ENCODE peak calls at places on chromosomes 5 and 9, in seven cellular contexts. One of them, this sample, is unnamed.

GRCh38 chr5:3701694-3702093 is 106.1 kb downstream of the IRX1 start:
- DNase-seq in tibial nerve: no peak
- DNase-seq in heart left ventricle: no peak
- DNase-seq in prostate gland: no peak
- DNase-seq in spleen: no peak
- DNase-seq in H54: no peak
- DNase-seq in uterus: no peak
- DNase-seq in this sample: no peak

GRCh38 chr9:107999011-107999410 is 509.4 kb upstream of the KLF4 start:
- DNase-seq in tibial nerve: no peak
- DNase-seq in heart left ventricle: no peak
- DNase-seq in prostate gland: no peak
- DNase-seq in spleen: no peak
- DNase-seq in H54: no peak
- DNase-seq in uterus: no peak
- DNase-seq in this sample: no peak

GRCh38 chr5:177364159-177364962 is 6.6 kb downstream of the RGS14 start:
- DNase-seq in tibial nerve: no peak
- DNase-seq in heart left ventricle: peak; percentile 18
- DNase-seq in prostate gland: no peak
- DNase-seq in spleen: no peak
- DNase-seq in H54: no peak
- DNase-seq in uterus: no peak
- DNase-seq in this sample: no peak

GRCh38 chr9:137586854-137587253 is 3.5 kb downstream of the ZMYND19 start:
- DNase-seq in tibial nerve: no peak
- DNase-seq in heart left ventricle: no peak
- DNase-seq in prostate gland: no peak
- DNase-seq in spleen: no peak
- DNase-seq in H54: no peak
- DNase-seq in uterus: no peak
- DNase-seq in this sample: no peak

GRCh38 chr9:98795970-98796363 is 388 bp downstream of the ANKS6 start:
- DNase-seq in tibial nerve: no peak
- DNase-seq in heart left ventricle: peak; percentile 69
- DNase-seq in prostate gland: no peak
- DNase-seq in spleen: peak; percentile 88
- DNase-seq in H54: no peak
- DNase-seq in uterus: no peak
- DNase-seq in this sample: no peak

GRCh38 chr5:168691891-168692290 is 112.7 kb upstream of the PANK3 start:
- DNase-seq in tibial nerve: no peak
- DNase-seq in heart left ventricle: no peak
- DNase-seq in prostate gland: no peak
- DNase-seq in spleen: peak; percentile 17
- DNase-seq in H54: no peak
- DNase-seq in uterus: no peak
- DNase-seq in this sample: no peak

GRCh38 chr5:3325206-3325605 is 270.4 kb upstream of the IRX1 start:
- DNase-seq in tibial nerve: no peak
- DNase-seq in heart left ventricle: no peak
- DNase-seq in prostate gland: peak; percentile 84
- DNase-seq in spleen: no peak
- DNase-seq in H54: no peak
- DNase-seq in uterus: no peak
- DNase-seq in this sample: no peak

GRCh38 chr9:106800691-106801090 is 62.3 kb upstream of the ZNF462 start:
- DNase-seq in tibial nerve: no peak
- DNase-seq in heart left ventricle: no peak
- DNase-seq in prostate gland: no peak
- DNase-seq in spleen: no peak
- DNase-seq in H54: no peak
- DNase-seq in uterus: no peak
- DNase-seq in this sample: no peak

GRCh38 chr9:99296375-99296951 is 74.4 kb downstream of the SEC61B start:
- DNase-seq in tibial nerve: no peak
- DNase-seq in heart left ventricle: no peak
- DNase-seq in prostate gland: no peak
- DNase-seq in spleen: peak; percentile 85
- DNase-seq in H54: no peak
- DNase-seq in uterus: peak; percentile 19
- DNase-seq in this sample: no peak

GRCh38 chr9:124411514-124412227 is 3.6 kb downstream of the PSMB7 start:
- DNase-seq in tibial nerve: no peak
- DNase-seq in heart left ventricle: no peak
- DNase-seq in prostate gland: no peak
- DNase-seq in spleen: no peak
- DNase-seq in H54: peak; percentile 70
- DNase-seq in uterus: no peak
- DNase-seq in this sample: no peak

GRCh38 chr9:13431137-13431536 is 151.6 kb upstream of the MPDZ start:
- DNase-seq in tibial nerve: no peak
- DNase-seq in heart left ventricle: no peak
- DNase-seq in prostate gland: no peak
- DNase-seq in spleen: no peak
- DNase-seq in H54: no peak
- DNase-seq in uterus: no peak
- DNase-seq in this sample: no peak

GRCh38 chr5:89213584-89213983 is 330.6 kb upstream of the MEF2C start:
- DNase-seq in tibial nerve: peak; percentile 10
- DNase-seq in heart left ventricle: no peak
- DNase-seq in prostate gland: no peak
- DNase-seq in spleen: no peak
- DNase-seq in H54: no peak
- DNase-seq in uterus: no peak
- DNase-seq in this sample: no peak

GRCh38 chr5:169628891-169629290 is 8.2 kb upstream of the DOCK2 start:
- DNase-seq in tibial nerve: no peak
- DNase-seq in heart left ventricle: no peak
- DNase-seq in prostate gland: no peak
- DNase-seq in spleen: no peak
- DNase-seq in H54: no peak
- DNase-seq in uterus: no peak
- DNase-seq in this sample: no peak

GRCh38 chr9:91025856-91026255 is 224.2 kb downstream of the SYK start:
- DNase-seq in tibial nerve: no peak
- DNase-seq in heart left ventricle: no peak
- DNase-seq in prostate gland: no peak
- DNase-seq in spleen: no peak
- DNase-seq in H54: no peak
- DNase-seq in uterus: no peak
- DNase-seq in this sample: no peak

GRCh38 chr5:159444441-159445082 is 114.3 kb upstream of the IL12B start:
- DNase-seq in tibial nerve: peak; percentile 32
- DNase-seq in heart left ventricle: no peak
- DNase-seq in prostate gland: peak; percentile 28
- DNase-seq in spleen: no peak
- DNase-seq in H54: no peak
- DNase-seq in uterus: no peak
- DNase-seq in this sample: no peak

GRCh38 chr9:102521097-102521755 is 473.9 kb upstream of the CYLC2 start:
- DNase-seq in tibial nerve: no peak
- DNase-seq in heart left ventricle: no peak
- DNase-seq in prostate gland: no peak
- DNase-seq in spleen: no peak
- DNase-seq in H54: no peak
- DNase-seq in uterus: no peak
- DNase-seq in this sample: no peak

GRCh38 chr9:79568337-79569084 is 3.3 kb upstream of the TLE4 start:
- DNase-seq in tibial nerve: no peak
- DNase-seq in heart left ventricle: no peak
- DNase-seq in prostate gland: no peak
- DNase-seq in spleen: no peak
- DNase-seq in H54: no peak
- DNase-seq in uterus: no peak
- DNase-seq in this sample: no peak

GRCh38 chr5:137706841-137707240 is 29.0 kb downstream of the KLHL3 start:
- DNase-seq in tibial nerve: no peak
- DNase-seq in heart left ventricle: no peak
- DNase-seq in prostate gland: no peak
- DNase-seq in spleen: no peak
- DNase-seq in H54: peak; percentile 28
- DNase-seq in uterus: no peak
- DNase-seq in this sample: no peak

GRCh38 chr5:165334186-165334585 is 1828.8 kb downstream of the MAT2B start:
- DNase-seq in tibial nerve: no peak
- DNase-seq in heart left ventricle: no peak
- DNase-seq in prostate gland: no peak
- DNase-seq in spleen: no peak
- DNase-seq in H54: no peak
- DNase-seq in uterus: no peak
- DNase-seq in this sample: no peak

GRCh38 chr9:110687497-110687896 is 18.9 kb downstream of the MUSK start:
- DNase-seq in tibial nerve: no peak
- DNase-seq in heart left ventricle: no peak
- DNase-seq in prostate gland: no peak
- DNase-seq in spleen: no peak
- DNase-seq in H54: no peak
- DNase-seq in uterus: no peak
- DNase-seq in this sample: no peak

GRCh38 chr5:32981061-32981460 is 269.9 kb downstream of the NPR3 start:
- DNase-seq in tibial nerve: no peak
- DNase-seq in heart left ventricle: no peak
- DNase-seq in prostate gland: no peak
- DNase-seq in spleen: no peak
- DNase-seq in H54: no peak
- DNase-seq in uterus: no peak
- DNase-seq in this sample: no peak

GRCh38 chr5:106637275-106637674 is 1033.5 kb downstream of the EFNA5 start:
- DNase-seq in tibial nerve: no peak
- DNase-seq in heart left ventricle: no peak
- DNase-seq in prostate gland: no peak
- DNase-seq in spleen: no peak
- DNase-seq in H54: no peak
- DNase-seq in uterus: no peak
- DNase-seq in this sample: no peak

GRCh38 chr5:126656397-126657007 is 55.8 kb downstream of the PHAX start:
- DNase-seq in tibial nerve: no peak
- DNase-seq in heart left ventricle: no peak
- DNase-seq in prostate gland: no peak
- DNase-seq in spleen: no peak
- DNase-seq in H54: peak; percentile 38
- DNase-seq in uterus: no peak
- DNase-seq in this sample: no peak

GRCh38 chr9:133851693-133852092 is 113.5 kb upstream of the SARDH start:
- DNase-seq in tibial nerve: no peak
- DNase-seq in heart left ventricle: no peak
- DNase-seq in prostate gland: no peak
- DNase-seq in spleen: no peak
- DNase-seq in H54: no peak
- DNase-seq in uterus: no peak
- DNase-seq in this sample: no peak

GRCh38 chr5:95081500-95082355 is 203.2 kb downstream of the MCTP1 start:
- DNase-seq in tibial nerve: peak; percentile 49
- DNase-seq in heart left ventricle: peak; percentile 72
- DNase-seq in prostate gland: peak; percentile 8
- DNase-seq in spleen: peak; percentile 84
- DNase-seq in H54: peak; percentile 21
- DNase-seq in uterus: no peak
- DNase-seq in this sample: no peak

GRCh38 chr9:16247188-16247875 is 623.1 kb downstream of the BNC2 start:
- DNase-seq in tibial nerve: no peak
- DNase-seq in heart left ventricle: no peak
- DNase-seq in prostate gland: no peak
- DNase-seq in spleen: no peak
- DNase-seq in H54: peak; percentile 65
- DNase-seq in uterus: no peak
- DNase-seq in this sample: no peak
- TF ChIP-seq POLR2A in tibial nerve: no peak
- TF ChIP-seq POLR2A in heart left ventricle: no peak
- TF ChIP-seq POLR2A in prostate gland: no peak
- TF ChIP-seq POLR2A in spleen: no peak
- TF ChIP-seq POLR2A in H54: no peak
- TF ChIP-seq POLR2A in uterus: no peak
- TF ChIP-seq POLR2A in this sample: no peak

DNA sequence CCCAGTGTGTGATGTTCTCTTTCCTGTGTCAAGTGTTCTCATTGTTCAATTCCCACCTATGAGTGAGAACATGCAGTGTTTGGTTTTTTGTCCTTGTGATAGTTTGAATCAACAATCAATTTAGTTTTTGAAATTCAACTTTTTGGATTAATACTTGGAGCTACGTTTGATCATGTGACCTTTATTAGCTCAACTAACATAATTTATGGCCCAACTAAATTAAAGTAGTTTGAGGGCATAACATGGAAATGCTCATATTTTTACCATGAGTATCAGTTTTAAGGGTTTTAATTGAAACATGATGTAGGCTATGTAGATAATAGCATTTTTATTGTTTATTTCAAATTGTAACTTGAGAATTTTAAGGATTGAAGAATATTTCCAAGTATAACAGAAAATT is 168.0 kb downstream of the CCDC171 start:
- DNase-seq in tibial nerve: no peak
- DNase-seq in heart left ventricle: no peak
- DNase-seq in prostate gland: no peak
- DNase-seq in spleen: no peak
- DNase-seq in H54: no peak
- DNase-seq in uterus: no peak
- DNase-seq in this sample: no peak
- TF ChIP-seq POLR2A in tibial nerve: no peak
- TF ChIP-seq POLR2A in heart left ventricle: no peak
- TF ChIP-seq POLR2A in prostate gland: no peak
- TF ChIP-seq POLR2A in spleen: no peak
- TF ChIP-seq POLR2A in H54: no peak
- TF ChIP-seq POLR2A in uterus: no peak
- TF ChIP-seq POLR2A in this sample: no peak

GRCh38 chr5:1523793-1524480 is at the start of gene LPCAT1:
- DNase-seq in tibial nerve: peak; percentile 47
- DNase-seq in heart left ventricle: peak; percentile 92
- DNase-seq in prostate gland: peak; percentile 50
- DNase-seq in spleen: peak; percentile 96
- DNase-seq in H54: peak; percentile 84
- DNase-seq in uterus: peak; percentile 80
- DNase-seq in this sample: no peak
- TF ChIP-seq POLR2A in tibial nerve: no peak
- TF ChIP-seq POLR2A in heart left ventricle: peak; percentile 38
- TF ChIP-seq POLR2A in prostate gland: no peak
- TF ChIP-seq POLR2A in spleen: no peak
- TF ChIP-seq POLR2A in H54: peak; percentile 72
- TF ChIP-seq POLR2A in uterus: no peak
- TF ChIP-seq POLR2A in this sample: no peak

GRCh38 chr5:81393783-81394718 is at the start of gene ACOT12:
- DNase-seq in tibial nerve: no peak
- DNase-seq in heart left ventricle: no peak
- DNase-seq in prostate gland: no peak
- DNase-seq in spleen: peak; percentile 62
- DNase-seq in H54: no peak
- DNase-seq in uterus: peak; percentile 16
- DNase-seq in this sample: no peak

GRCh38 chr5:81393430-81393782 is 528 bp downstream of the ACOT12 start:
- DNase-seq in tibial nerve: no peak
- DNase-seq in heart left ventricle: no peak
- DNase-seq in prostate gland: no peak
- DNase-seq in spleen: no peak
- DNase-seq in H54: no peak
- DNase-seq in uterus: no peak
- DNase-seq in this sample: no peak

DNA sequence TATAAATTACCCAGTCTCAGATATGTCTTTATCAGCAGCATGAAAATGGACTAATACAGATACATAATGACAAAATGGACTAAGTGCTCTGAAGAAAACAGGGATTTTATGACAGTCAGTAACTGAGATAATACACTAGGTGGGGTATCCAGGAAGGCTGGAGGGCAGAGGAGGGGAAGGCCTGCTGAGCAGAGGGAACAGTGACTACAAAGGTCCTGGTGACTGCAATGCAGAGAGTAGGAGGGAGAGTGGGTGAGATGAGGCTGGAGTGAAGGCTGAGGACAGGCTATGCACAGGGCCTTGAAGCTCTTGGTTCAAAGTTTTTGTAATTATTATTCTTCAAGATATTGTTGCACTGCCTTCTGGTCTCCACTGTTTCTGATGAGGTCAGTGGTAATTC is 4.9 kb downstream of the ACOT12 start:
- DNase-seq in tibial nerve: no peak
- DNase-seq in heart left ventricle: no peak
- DNase-seq in prostate gland: no peak
- DNase-seq in spleen: no peak
- DNase-seq in H54: no peak
- DNase-seq in uterus: no peak
- DNase-seq in this sample: no peak
- TF ChIP-seq POLR2A in tibial nerve: no peak
- TF ChIP-seq POLR2A in heart left ventricle: no peak
- TF ChIP-seq POLR2A in prostate gland: no peak
- TF ChIP-seq POLR2A in spleen: no peak
- TF ChIP-seq POLR2A in H54: no peak
- TF ChIP-seq POLR2A in uterus: no peak
- TF ChIP-seq POLR2A in this sample: no peak

This sample was measured in esophagus squamous epithelium.